ENCODE peak calls at places on chromosomes 16 and 17, in four cellular contexts. Z is IMR-90, S is mesendoderm, M is H1. F is an unnamed sample.

GRCh38 chr17:72591500-72592241 is 470.9 kb downstream of the SOX9 start:
- DNase-seq in M (peak), Z (no peak), S (peak), F (peak)

GRCh38 chr16:68644715-68645493 is at the start of gene CDH3:
- DNase-seq in S (peak), Z (no peak), M (peak), F (peak)

GRCh38 chr16:87053016-87053982 is 263.9 kb downstream of the C16orf95 start:
- DNase-seq in M (peak), S (peak), Z (no peak), F (peak)

GRCh38 chr17:9905902-9906301 is 831 bp upstream of the RCVRN start:
- DNase-seq in M (peak), Z (no peak), S (peak), F (peak)

GRCh38 chr17:42422958-42423712 is at the start of gene CAVIN1:
- DNase-seq in Z (peak), M (peak), S (peak), F (peak)

GRCh38 chr16:728890-729744 is 2.2 kb downstream of the HAGHL start:
- DNase-seq in M (no peak), S (peak), Z (no peak), F (peak)

GRCh38 chr17:62723842-62724241 is 84.3 kb downstream of the MARCHF10 start:
- DNase-seq in M (no peak), Z (peak), S (peak), F (peak)

GRCh38 chr16:29314292-29314934 is 92.1 kb downstream of the NPIPB11 start:
- DNase-seq in Z (no peak), M (no peak), S (no peak), F (no peak)

GRCh38 chr16:20747030-20747816 is 5.6 kb upstream of the THUMPD1 start:
- DNase-seq in Z (no peak), S (peak), M (no peak), F (no peak)

GRCh38 chr17:44906987-44907681 is 7.9 kb upstream of the EFTUD2 start:
- DNase-seq in M (no peak), Z (peak), S (no peak), F (peak)

GRCh38 chr16:53445534-53445933 is 11.3 kb downstream of the RBL2 start:
- DNase-seq in S (no peak), Z (no peak), M (no peak), F (no peak)

GRCh38 chr17:47852113-47852949 is 1.4 kb upstream of the SP6 start:
- DNase-seq in Z (no peak), S (no peak), M (no peak), F (no peak)

GRCh38 chr17:54903375-54903774 is 2.7 kb downstream of the TOM1L1 start:
- DNase-seq in S (peak), Z (no peak), M (no peak), F (no peak)

GRCh38 chr16:24253192-24253591 is 2.9 kb upstream of the CACNG3 start:
- DNase-seq in M (peak), S (peak), Z (peak), F (peak)

GRCh38 chr17:65442250-65442649 is 119.2 kb downstream of the AXIN2 start:
- DNase-seq in Z (no peak), M (no peak), S (no peak), F (no peak)

GRCh38 chr17:49521521-49522185 is 26.6 kb downstream of the NGFR start:
- DNase-seq in Z (no peak), S (no peak), M (peak), F (peak)

GRCh38 chr17:65243838-65244237 is 106.7 kb downstream of the RGS9 start:
- DNase-seq in S (peak), Z (peak), M (no peak), F (peak)

GRCh38 chr17:9150407-9151090 is 129.2 kb downstream of the NTN1 start:
- DNase-seq in Z (peak), S (no peak), M (no peak), F (no peak)

GRCh38 chr16:78816499-78817441 is 717.3 kb downstream of the WWOX start:
- DNase-seq in M (no peak), Z (no peak), S (no peak), F (no peak)

DNA sequence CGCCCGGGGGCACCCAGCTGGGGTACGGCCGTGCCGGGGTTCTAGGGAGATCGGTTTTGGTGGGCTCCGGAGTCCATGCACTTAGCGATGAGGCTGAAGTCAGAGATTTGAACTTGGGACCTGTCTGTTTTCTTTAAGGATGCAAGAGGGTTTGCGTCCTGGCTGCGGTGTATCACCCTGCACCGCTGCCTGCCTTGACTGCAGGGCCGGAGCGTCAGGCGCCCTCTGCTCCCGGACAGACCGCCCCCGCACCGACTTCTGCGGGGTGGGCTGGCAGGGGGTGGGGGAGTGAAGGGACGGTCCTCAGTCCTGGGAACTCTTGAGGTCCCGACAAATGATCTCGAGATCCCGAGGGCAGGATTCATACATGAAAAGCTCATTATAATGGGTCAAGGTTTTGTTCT is 701 bp downstream of the PDP2 start:
- DNase-seq in Z (no peak), S (no peak), M (no peak), F (no peak)
- H4K8ac ChIP-seq in Z (peak), S (no peak), M (peak), F (no peak)

GRCh38 chr16:10744370-10745030 is 858 bp downstream of the NUBP1 start:
- DNase-seq in M (no peak), S (no peak), Z (peak), F (no peak)

GRCh38 chr16:10743610-10744369 is at the start of gene NUBP1:
- DNase-seq in Z (peak), M (peak), S (peak), F (peak)

GRCh38 chr16:10743227-10743609 is 424 bp upstream of the NUBP1 start:
- DNase-seq in Z (no peak), S (no peak), M (no peak), F (no peak)

GRCh38 chr16:10749680-10750035 is 6.0 kb downstream of the NUBP1 start:
- DNase-seq in Z (peak), M (no peak), S (no peak), F (no peak)

GRCh38 chr16:10745856-10746255 is 2.2 kb downstream of the NUBP1 start:
- DNase-seq in M (no peak), S (no peak), Z (no peak), F (no peak)
- H4K5ac ChIP-seq in M (no peak), S (no peak), Z (no peak), F (no peak)

DNA sequence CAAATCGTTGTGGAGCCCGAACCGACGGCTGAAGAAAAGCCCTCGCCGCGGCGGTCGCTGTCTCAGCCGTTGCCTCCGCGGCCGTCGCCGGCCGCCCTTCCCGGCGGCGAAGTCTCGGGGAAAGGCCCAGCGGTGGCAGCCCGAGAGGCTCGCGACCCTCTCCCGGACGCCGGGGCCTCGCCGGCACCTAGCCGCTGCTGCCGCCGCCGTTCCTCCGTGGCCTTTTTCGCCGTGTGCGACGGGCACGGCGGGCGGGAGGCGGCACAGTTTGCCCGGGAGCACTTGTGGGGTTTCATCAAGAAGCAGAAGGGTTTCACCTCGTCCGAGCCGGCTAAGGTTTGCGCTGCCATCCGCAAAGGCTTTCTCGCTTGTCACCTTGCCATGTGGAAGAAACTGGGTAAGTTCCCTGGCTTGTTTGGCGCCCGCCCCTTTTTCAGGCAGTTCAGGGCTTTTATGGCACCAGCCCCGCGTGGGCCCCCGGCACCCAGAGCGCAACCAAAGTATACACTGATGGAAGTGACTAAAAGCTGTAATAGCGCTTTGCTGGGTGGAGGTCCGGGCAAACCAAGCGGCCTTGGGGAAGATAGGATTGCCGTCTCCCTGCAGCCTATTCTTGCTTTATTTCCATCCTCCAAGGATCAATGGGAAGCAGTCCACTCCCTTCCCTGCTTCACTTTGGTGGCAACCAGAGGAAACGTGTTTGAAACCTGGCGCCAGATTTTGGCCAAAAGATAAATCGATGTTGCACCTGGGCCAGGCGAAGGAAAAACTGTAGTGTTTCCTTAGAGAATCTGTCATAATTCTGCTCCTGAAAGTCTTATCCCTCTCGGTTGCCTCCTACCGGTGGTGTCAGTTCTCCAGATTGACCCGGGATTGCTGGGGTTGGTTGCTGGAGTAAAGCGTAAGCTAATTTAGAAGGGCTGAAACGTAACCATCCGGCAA is 768 bp downstream of the PPM1D start:
- DNase-seq in M (peak), S (peak), Z (peak), F (peak)
- H4K8ac ChIP-seq in M (peak), S (no peak), Z (no peak), F (no peak)

GRCh38 chr16:30986129-30986991 is 1.4 kb downstream of the HSD3B7 start:
- DNase-seq in Z (no peak), M (no peak), S (no peak), F (no peak)
- H4K5ac ChIP-seq in Z (no peak), M (no peak), S (no peak), F (no peak)